ENCODE peak calls at places on chromosomes 6 and 20, in five cellular contexts. One of them, this sample, is unnamed. For H3K4me1, the result is how much of the 10 kb centered on the place peaks cover.

GRCh38 chr6:90199900-90200299 is 96.7 kb downstream of the BACH2 start:
- DNase-seq in spleen: no peak
- DNase-seq in heart left ventricle: no peak
- DNase-seq in tibial nerve: no peak
- DNase-seq in IMR-90: peak
- DNase-seq in this sample: no peak

GRCh38 chr6:96521625-96522468 is at the start of gene UFL1:
- DNase-seq in tibial nerve: peak
- DNase-seq in heart left ventricle: peak
- DNase-seq in spleen: peak
- DNase-seq in IMR-90: peak
- DNase-seq in this sample: peak

GRCh38 chr20:35615667-35616464 is at the start of gene SPAG4:
- DNase-seq in heart left ventricle: peak
- DNase-seq in IMR-90: peak
- DNase-seq in tibial nerve: peak
- DNase-seq in spleen: peak
- DNase-seq in this sample: peak

GRCh38 chr6:170584954-170585498 is 589 bp upstream of the PDCD2 start:
- DNase-seq in IMR-90: no peak
- DNase-seq in heart left ventricle: no peak
- DNase-seq in spleen: no peak
- DNase-seq in tibial nerve: no peak
- DNase-seq in this sample: no peak

GRCh38 chr20:6704132-6704861 is 63.2 kb upstream of the BMP2 start:
- DNase-seq in IMR-90: peak
- DNase-seq in tibial nerve: no peak
- DNase-seq in heart left ventricle: no peak
- DNase-seq in spleen: no peak
- DNase-seq in this sample: no peak

GRCh38 chr6:35185302-35185681 is 28.5 kb upstream of the SCUBE3 start:
- DNase-seq in spleen: no peak
- DNase-seq in tibial nerve: no peak
- DNase-seq in IMR-90: peak
- DNase-seq in heart left ventricle: peak
- DNase-seq in this sample: no peak

GRCh38 chr6:44733146-44733545 is 345.6 kb downstream of the CDC5L start:
- DNase-seq in heart left ventricle: no peak
- DNase-seq in IMR-90: no peak
- DNase-seq in spleen: no peak
- DNase-seq in tibial nerve: no peak
- DNase-seq in this sample: no peak

GRCh38 chr6:145544031-145544430 is 191.3 kb downstream of the EPM2A start:
- DNase-seq in heart left ventricle: no peak
- DNase-seq in tibial nerve: no peak
- DNase-seq in spleen: no peak
- DNase-seq in IMR-90: peak
- DNase-seq in this sample: peak

GRCh38 chr6:93575495-93575894 is 156.1 kb upstream of the EPHA7 start:
- DNase-seq in spleen: no peak
- DNase-seq in IMR-90: no peak
- DNase-seq in tibial nerve: no peak
- DNase-seq in heart left ventricle: no peak
- DNase-seq in this sample: no peak

GRCh38 chr20:31664696-31665354 is 27.1 kb downstream of the COX4I2 start:
- DNase-seq in IMR-90: no peak
- DNase-seq in heart left ventricle: no peak
- DNase-seq in spleen: no peak
- DNase-seq in tibial nerve: no peak
- DNase-seq in this sample: no peak

GRCh38 chr6:30555428-30556005 is 772 bp downstream of the GNL1 start:
- DNase-seq in heart left ventricle: peak
- DNase-seq in spleen: peak
- DNase-seq in tibial nerve: peak
- DNase-seq in IMR-90: peak
- DNase-seq in this sample: peak

GRCh38 chr20:1463971-1464570 is 2.6 kb downstream of the NSFL1C start:
- DNase-seq in spleen: no peak
- DNase-seq in IMR-90: no peak
- DNase-seq in heart left ventricle: no peak
- DNase-seq in tibial nerve: no peak
- DNase-seq in this sample: no peak

GRCh38 chr20:24584538-24585356 is 115.3 kb downstream of the SYNDIG1 start:
- DNase-seq in spleen: no peak
- DNase-seq in IMR-90: peak
- DNase-seq in heart left ventricle: no peak
- DNase-seq in tibial nerve: no peak
- DNase-seq in this sample: no peak

GRCh38 chr6:40788661-40789111 is 201.5 kb upstream of the LRFN2 start:
- DNase-seq in tibial nerve: no peak
- DNase-seq in heart left ventricle: no peak
- DNase-seq in spleen: no peak
- DNase-seq in IMR-90: no peak
- DNase-seq in this sample: no peak

GRCh38 chr6:50823130-50823920 is 4.7 kb downstream of the TFAP2B start:
- DNase-seq in tibial nerve: no peak
- DNase-seq in spleen: no peak
- DNase-seq in IMR-90: no peak
- DNase-seq in heart left ventricle: no peak
- DNase-seq in this sample: no peak

GRCh38 chr6:22249646-22250045 is 47.2 kb downstream of the PRL start:
- DNase-seq in IMR-90: no peak
- DNase-seq in tibial nerve: no peak
- DNase-seq in heart left ventricle: no peak
- DNase-seq in spleen: no peak
- DNase-seq in this sample: no peak

GRCh38 chr6:131295081-131295480 is 159.8 kb downstream of the AKAP7 start:
- DNase-seq in heart left ventricle: no peak
- DNase-seq in tibial nerve: no peak
- DNase-seq in IMR-90: no peak
- DNase-seq in spleen: no peak
- DNase-seq in this sample: no peak

GRCh38 chr6:32439708-32440214 is at the start of gene HLA-DRA:
- DNase-seq in spleen: no peak
- DNase-seq in IMR-90: peak
- DNase-seq in tibial nerve: no peak
- DNase-seq in heart left ventricle: peak
- DNase-seq in this sample: peak

GRCh38 chr6:54913211-54913610 is 66.6 kb downstream of the FAM83B start:
- DNase-seq in tibial nerve: no peak
- DNase-seq in heart left ventricle: no peak
- DNase-seq in spleen: no peak
- DNase-seq in IMR-90: no peak
- DNase-seq in this sample: no peak

GRCh38 chr6:149235130-149235561 is 82.4 kb upstream of the TAB2 start:
- DNase-seq in tibial nerve: no peak
- DNase-seq in IMR-90: peak
- DNase-seq in heart left ventricle: peak
- DNase-seq in spleen: no peak
- DNase-seq in this sample: no peak

GRCh38 chr20:53737404-53738038 is 143.9 kb upstream of the ZNF217 start:
- DNase-seq in tibial nerve: no peak
- DNase-seq in spleen: no peak
- DNase-seq in IMR-90: no peak
- DNase-seq in heart left ventricle: no peak
- DNase-seq in this sample: no peak

GRCh38 chr6:52360601-52361346 is 1.2 kb upstream of the PAQR8 start:
- DNase-seq in spleen: no peak
- DNase-seq in heart left ventricle: no peak
- DNase-seq in tibial nerve: no peak
- DNase-seq in IMR-90: no peak
- DNase-seq in this sample: no peak

GRCh38 chr20:44142416-44142815 is 44.6 kb downstream of the JPH2 start:
- DNase-seq in IMR-90: peak
- DNase-seq in spleen: no peak
- DNase-seq in heart left ventricle: no peak
- DNase-seq in tibial nerve: no peak
- DNase-seq in this sample: peak
- H3K4me1 ChIP-seq in IMR-90: under half
- H3K4me1 ChIP-seq in spleen: under half
- H3K4me1 ChIP-seq in heart left ventricle: under half
- H3K4me1 ChIP-seq in tibial nerve: under half
- H3K4me1 ChIP-seq in this sample: under half

DNA sequence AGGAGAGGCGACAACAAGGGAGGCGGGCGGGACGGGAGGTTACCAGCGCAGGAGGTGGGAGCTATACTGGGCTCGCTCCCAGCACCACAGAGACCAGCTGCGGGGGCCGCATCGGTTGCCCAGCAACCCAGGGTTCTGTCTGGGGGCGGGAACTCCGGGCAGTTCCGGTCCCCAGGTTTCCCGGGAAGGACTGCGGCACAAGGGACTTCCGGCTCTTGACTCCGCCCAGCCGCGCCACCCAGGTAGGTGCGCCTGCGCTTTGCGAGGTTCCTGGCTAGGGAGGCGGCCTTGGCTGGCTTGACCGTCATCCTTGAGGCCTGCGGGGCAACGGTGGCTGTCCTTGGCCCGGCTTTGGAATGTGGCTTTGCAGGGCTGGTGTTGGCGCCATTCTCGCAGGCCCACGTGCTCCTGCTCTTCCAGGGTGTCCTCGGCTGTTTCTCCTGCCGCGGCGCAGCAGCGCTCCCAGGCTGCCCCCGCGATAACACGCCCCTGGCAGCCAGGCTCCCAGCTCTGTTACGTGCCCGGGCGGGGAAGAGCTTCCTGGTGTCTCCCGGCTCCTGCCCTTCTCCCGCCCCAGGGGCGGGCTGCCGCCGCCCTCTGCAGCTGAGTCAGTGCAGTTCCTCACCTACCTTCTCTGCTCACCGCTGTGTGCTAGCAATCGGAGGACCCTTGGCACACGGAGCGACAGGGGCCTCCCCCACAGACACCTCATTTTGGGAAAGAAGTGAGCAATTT is at the start of gene RSPH3:
- DNase-seq in IMR-90: peak
- DNase-seq in heart left ventricle: peak
- DNase-seq in spleen: peak
- DNase-seq in tibial nerve: peak
- DNase-seq in this sample: peak
- TF ChIP-seq POLR2A in IMR-90: no peak
- TF ChIP-seq POLR2A in heart left ventricle: peak
- TF ChIP-seq POLR2A in spleen: peak
- TF ChIP-seq POLR2A in tibial nerve: no peak
- TF ChIP-seq POLR2A in this sample: no peak

DNA sequence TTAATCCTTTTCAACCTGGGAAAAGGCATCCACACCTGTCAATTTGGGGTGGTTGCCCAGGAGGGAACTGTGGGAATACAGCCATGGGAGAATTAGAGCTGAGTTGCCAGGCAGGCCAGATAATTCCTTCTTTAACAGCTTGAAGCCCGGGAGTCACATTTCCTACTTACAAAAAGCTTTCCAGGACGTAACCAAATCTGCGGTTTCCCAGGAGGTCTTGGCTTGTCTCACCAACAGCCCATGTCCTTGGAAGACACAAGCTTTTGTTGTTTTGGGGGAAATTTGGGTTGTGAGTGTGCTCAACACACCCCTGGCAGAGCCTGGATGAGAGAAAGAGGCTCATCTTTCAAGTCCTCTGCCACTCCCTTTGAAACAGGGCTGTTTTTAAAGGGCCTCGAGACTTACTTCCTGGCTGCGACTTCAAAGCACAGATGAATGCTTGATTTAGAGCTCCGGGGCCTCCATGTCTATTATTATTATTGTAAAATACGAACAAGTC is 465.9 kb upstream of the BTBD3 start:
- DNase-seq in spleen: no peak
- DNase-seq in tibial nerve: no peak
- DNase-seq in heart left ventricle: no peak
- DNase-seq in IMR-90: peak
- DNase-seq in this sample: peak
- H3K4me1 ChIP-seq in spleen: under half
- H3K4me1 ChIP-seq in tibial nerve: under half
- H3K4me1 ChIP-seq in heart left ventricle: under half
- H3K4me1 ChIP-seq in IMR-90: under half
- H3K4me1 ChIP-seq in this sample: under half

GRCh38 chr20:39983655-39984054 is 705.4 kb downstream of the MAFB start:
- DNase-seq in tibial nerve: no peak
- DNase-seq in heart left ventricle: no peak
- DNase-seq in spleen: no peak
- DNase-seq in IMR-90: no peak
- DNase-seq in this sample: no peak

GRCh38 chr20:39988991-39989390 is 700.0 kb downstream of the MAFB start:
- DNase-seq in tibial nerve: no peak
- DNase-seq in IMR-90: no peak
- DNase-seq in heart left ventricle: no peak
- DNase-seq in spleen: no peak
- DNase-seq in this sample: no peak

GRCh38 chr20:39983183-39983582 is 705.9 kb downstream of the MAFB start:
- DNase-seq in spleen: no peak
- DNase-seq in heart left ventricle: no peak
- DNase-seq in tibial nerve: no peak
- DNase-seq in IMR-90: no peak
- DNase-seq in this sample: no peak

GRCh38 chr20:39985276-39985675 is 703.8 kb downstream of the MAFB start:
- DNase-seq in heart left ventricle: no peak
- DNase-seq in tibial nerve: no peak
- DNase-seq in IMR-90: no peak
- DNase-seq in spleen: no peak
- DNase-seq in this sample: no peak

DNA sequence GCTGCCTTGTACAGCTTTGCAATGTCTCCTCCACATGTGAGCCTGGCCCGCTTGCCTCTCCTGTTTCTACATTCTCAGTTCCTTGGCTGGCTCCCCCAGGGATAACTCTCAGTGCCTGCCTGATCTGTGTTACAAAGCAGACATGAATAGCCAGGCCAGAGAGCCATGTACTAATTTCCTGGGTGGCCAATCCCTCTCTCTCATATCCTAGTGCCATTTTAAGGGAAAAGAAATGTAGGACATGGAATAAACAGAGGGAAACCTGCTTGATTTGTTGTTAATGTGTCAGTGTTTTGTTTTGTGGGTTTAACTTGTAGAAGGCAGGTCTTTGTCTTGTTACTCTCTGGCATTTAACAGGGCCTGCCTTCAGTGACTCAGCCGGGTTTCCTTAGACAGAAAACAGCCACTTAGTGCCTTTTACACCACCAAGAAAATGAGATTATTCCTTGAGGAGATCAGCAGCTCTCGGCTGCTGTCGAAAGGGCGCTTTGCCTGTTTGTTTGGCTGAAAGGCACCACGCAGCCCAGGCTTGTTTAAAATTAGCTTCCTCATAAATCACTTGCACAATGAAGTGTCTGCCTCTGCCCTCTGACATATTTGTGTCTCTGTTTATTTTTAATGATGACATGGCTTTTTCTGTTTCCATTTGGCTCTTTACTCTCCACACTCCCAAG is 702.7 kb downstream of the MAFB start:
- DNase-seq in tibial nerve: peak
- DNase-seq in IMR-90: peak
- DNase-seq in spleen: no peak
- DNase-seq in heart left ventricle: peak
- DNase-seq in this sample: peak
- TF ChIP-seq POLR2A in tibial nerve: no peak
- TF ChIP-seq POLR2A in IMR-90: no peak
- TF ChIP-seq POLR2A in spleen: no peak
- TF ChIP-seq POLR2A in heart left ventricle: peak
- TF ChIP-seq POLR2A in this sample: no peak

This sample was measured in uterus.